ENCODE peak calls at places on chromosomes 4 and X, in ten cellular contexts. One of them, this sample, is unnamed.

GRCh38 chr4:173652283-173652931 is 122.4 kb upstream of the HAND2 start:
- DNase-seq in KBM-7: no peak
- DNase-seq in coronary artery: no peak
- DNase-seq in neural progenitor cell: no peak
- DNase-seq in IMR-90: no peak
- DNase-seq in hypothalamus: no peak
- DNase-seq in substantia nigra: no peak
- DNase-seq in dermis blood vessel endothelial cell: no peak
- DNase-seq in adipocyte: no peak
- DNase-seq in stimulated activated CD4-positive, alpha-beta T cell treated with anti-CD3 and anti-CD28 coated beads, Interleukin-4, amount 100 ng/mL, for 4 hours: no peak
- DNase-seq in this sample: no peak

GRCh38 chrX:30793075-30793766 is 95.8 kb downstream of the TAB3 start:
- DNase-seq in coronary artery: no peak
- DNase-seq in dermis blood vessel endothelial cell: no peak
- DNase-seq in hypothalamus: no peak
- DNase-seq in substantia nigra: no peak
- DNase-seq in KBM-7: no peak
- DNase-seq in stimulated activated CD4-positive, alpha-beta T cell treated with anti-CD3 and anti-CD28 coated beads, Interleukin-4, amount 100 ng/mL, for 4 hours: no peak
- DNase-seq in adipocyte: no peak
- DNase-seq in neural progenitor cell: no peak
- DNase-seq in IMR-90: no peak
- DNase-seq in this sample: no peak

GRCh38 chr4:67587156-67587555 is 28.6 kb downstream of the STAP1 start:
- DNase-seq in coronary artery: no peak
- DNase-seq in stimulated activated CD4-positive, alpha-beta T cell treated with anti-CD3 and anti-CD28 coated beads, Interleukin-4, amount 100 ng/mL, for 4 hours: no peak
- DNase-seq in dermis blood vessel endothelial cell: no peak
- DNase-seq in neural progenitor cell: no peak
- DNase-seq in IMR-90: no peak
- DNase-seq in substantia nigra: no peak
- DNase-seq in hypothalamus: no peak
- DNase-seq in KBM-7: no peak
- DNase-seq in adipocyte: no peak
- DNase-seq in this sample: no peak

GRCh38 chrX:119885554-119886428 is 9.9 kb upstream of the AKAP14 start:
- DNase-seq in IMR-90: peak; percentile 13
- DNase-seq in coronary artery: no peak
- DNase-seq in adipocyte: no peak
- DNase-seq in stimulated activated CD4-positive, alpha-beta T cell treated with anti-CD3 and anti-CD28 coated beads, Interleukin-4, amount 100 ng/mL, for 4 hours: no peak
- DNase-seq in dermis blood vessel endothelial cell: peak; percentile 7
- DNase-seq in hypothalamus: no peak
- DNase-seq in neural progenitor cell: no peak
- DNase-seq in substantia nigra: no peak
- DNase-seq in KBM-7: peak; percentile 43
- DNase-seq in this sample: no peak

GRCh38 chr4:2818351-2818939 is 25.2 kb upstream of the ADD1 start:
- DNase-seq in hypothalamus: no peak
- DNase-seq in stimulated activated CD4-positive, alpha-beta T cell treated with anti-CD3 and anti-CD28 coated beads, Interleukin-4, amount 100 ng/mL, for 4 hours: no peak
- DNase-seq in substantia nigra: no peak
- DNase-seq in adipocyte: peak; percentile 59
- DNase-seq in coronary artery: no peak
- DNase-seq in neural progenitor cell: peak; percentile 60
- DNase-seq in IMR-90: no peak
- DNase-seq in KBM-7: no peak
- DNase-seq in dermis blood vessel endothelial cell: no peak
- DNase-seq in this sample: no peak

GRCh38 chr4:22496165-22496813 is 19.6 kb downstream of the ADGRA3 start:
- DNase-seq in adipocyte: no peak
- DNase-seq in IMR-90: peak; percentile 72
- DNase-seq in neural progenitor cell: no peak
- DNase-seq in substantia nigra: no peak
- DNase-seq in stimulated activated CD4-positive, alpha-beta T cell treated with anti-CD3 and anti-CD28 coated beads, Interleukin-4, amount 100 ng/mL, for 4 hours: no peak
- DNase-seq in KBM-7: no peak
- DNase-seq in hypothalamus: no peak
- DNase-seq in coronary artery: no peak
- DNase-seq in dermis blood vessel endothelial cell: no peak
- DNase-seq in this sample: no peak

GRCh38 chr4:141090473-141090872 is 42.8 kb downstream of the RNF150 start:
- DNase-seq in adipocyte: no peak
- DNase-seq in dermis blood vessel endothelial cell: no peak
- DNase-seq in substantia nigra: no peak
- DNase-seq in neural progenitor cell: no peak
- DNase-seq in stimulated activated CD4-positive, alpha-beta T cell treated with anti-CD3 and anti-CD28 coated beads, Interleukin-4, amount 100 ng/mL, for 4 hours: no peak
- DNase-seq in coronary artery: no peak
- DNase-seq in KBM-7: no peak
- DNase-seq in hypothalamus: no peak
- DNase-seq in IMR-90: no peak
- DNase-seq in this sample: no peak

GRCh38 chr4:173319696-173320095 is 14.5 kb downstream of the HMGB2 start:
- DNase-seq in IMR-90: peak; percentile 45
- DNase-seq in dermis blood vessel endothelial cell: no peak
- DNase-seq in substantia nigra: no peak
- DNase-seq in neural progenitor cell: no peak
- DNase-seq in hypothalamus: no peak
- DNase-seq in coronary artery: no peak
- DNase-seq in adipocyte: peak; percentile 58
- DNase-seq in KBM-7: peak; percentile 24
- DNase-seq in stimulated activated CD4-positive, alpha-beta T cell treated with anti-CD3 and anti-CD28 coated beads, Interleukin-4, amount 100 ng/mL, for 4 hours: no peak
- DNase-seq in this sample: no peak

GRCh38 chrX:19554786-19555185 is 39.5 kb upstream of the MAP3K15 start:
- DNase-seq in hypothalamus: no peak
- DNase-seq in stimulated activated CD4-positive, alpha-beta T cell treated with anti-CD3 and anti-CD28 coated beads, Interleukin-4, amount 100 ng/mL, for 4 hours: peak; percentile 2
- DNase-seq in adipocyte: peak; percentile 83
- DNase-seq in substantia nigra: no peak
- DNase-seq in dermis blood vessel endothelial cell: no peak
- DNase-seq in neural progenitor cell: no peak
- DNase-seq in coronary artery: no peak
- DNase-seq in IMR-90: peak; percentile 83
- DNase-seq in KBM-7: peak; percentile 71
- DNase-seq in this sample: no peak

GRCh38 chr4:165612936-165613335 is 234.1 kb downstream of the CPE start:
- DNase-seq in substantia nigra: no peak
- DNase-seq in dermis blood vessel endothelial cell: no peak
- DNase-seq in adipocyte: no peak
- DNase-seq in KBM-7: no peak
- DNase-seq in neural progenitor cell: no peak
- DNase-seq in hypothalamus: no peak
- DNase-seq in IMR-90: no peak
- DNase-seq in coronary artery: no peak
- DNase-seq in stimulated activated CD4-positive, alpha-beta T cell treated with anti-CD3 and anti-CD28 coated beads, Interleukin-4, amount 100 ng/mL, for 4 hours: no peak
- DNase-seq in this sample: no peak

GRCh38 chr4:121277194-121278105 is 103.4 kb downstream of the QRFPR start:
- DNase-seq in substantia nigra: no peak
- DNase-seq in neural progenitor cell: peak; percentile 43
- DNase-seq in IMR-90: no peak
- DNase-seq in adipocyte: no peak
- DNase-seq in dermis blood vessel endothelial cell: peak; percentile 5
- DNase-seq in KBM-7: peak; percentile 2
- DNase-seq in coronary artery: no peak
- DNase-seq in stimulated activated CD4-positive, alpha-beta T cell treated with anti-CD3 and anti-CD28 coated beads, Interleukin-4, amount 100 ng/mL, for 4 hours: no peak
- DNase-seq in hypothalamus: no peak
- DNase-seq in this sample: no peak

GRCh38 chr4:6346373-6347110 is 76.9 kb downstream of the WFS1 start:
- DNase-seq in KBM-7: no peak
- DNase-seq in substantia nigra: no peak
- DNase-seq in neural progenitor cell: no peak
- DNase-seq in hypothalamus: no peak
- DNase-seq in IMR-90: no peak
- DNase-seq in dermis blood vessel endothelial cell: no peak
- DNase-seq in adipocyte: no peak
- DNase-seq in stimulated activated CD4-positive, alpha-beta T cell treated with anti-CD3 and anti-CD28 coated beads, Interleukin-4, amount 100 ng/mL, for 4 hours: no peak
- DNase-seq in coronary artery: no peak
- DNase-seq in this sample: no peak

GRCh38 chr4:109472343-109472761 is 38.7 kb downstream of the SEC24B start:
- DNase-seq in dermis blood vessel endothelial cell: peak; percentile 25
- DNase-seq in adipocyte: peak; percentile 47
- DNase-seq in neural progenitor cell: no peak
- DNase-seq in stimulated activated CD4-positive, alpha-beta T cell treated with anti-CD3 and anti-CD28 coated beads, Interleukin-4, amount 100 ng/mL, for 4 hours: no peak
- DNase-seq in coronary artery: no peak
- DNase-seq in KBM-7: peak; percentile 14
- DNase-seq in substantia nigra: no peak
- DNase-seq in hypothalamus: no peak
- DNase-seq in IMR-90: peak; percentile 84
- DNase-seq in this sample: no peak

GRCh38 chr4:31053451-31053850 is 333.3 kb downstream of the PCDH7 start:
- DNase-seq in stimulated activated CD4-positive, alpha-beta T cell treated with anti-CD3 and anti-CD28 coated beads, Interleukin-4, amount 100 ng/mL, for 4 hours: no peak
- DNase-seq in neural progenitor cell: no peak
- DNase-seq in adipocyte: no peak
- DNase-seq in hypothalamus: no peak
- DNase-seq in dermis blood vessel endothelial cell: no peak
- DNase-seq in coronary artery: no peak
- DNase-seq in substantia nigra: no peak
- DNase-seq in KBM-7: no peak
- DNase-seq in IMR-90: no peak
- DNase-seq in this sample: no peak

GRCh38 chr4:146550161-146550560 is 28.4 kb upstream of the SLC10A7 start:
- DNase-seq in neural progenitor cell: no peak
- DNase-seq in stimulated activated CD4-positive, alpha-beta T cell treated with anti-CD3 and anti-CD28 coated beads, Interleukin-4, amount 100 ng/mL, for 4 hours: no peak
- DNase-seq in adipocyte: no peak
- DNase-seq in hypothalamus: no peak
- DNase-seq in dermis blood vessel endothelial cell: no peak
- DNase-seq in substantia nigra: no peak
- DNase-seq in coronary artery: no peak
- DNase-seq in IMR-90: no peak
- DNase-seq in KBM-7: peak; percentile 52
- DNase-seq in this sample: no peak

GRCh38 chr4:25977397-25978170 is 63.6 kb downstream of the SMIM20 start:
- DNase-seq in substantia nigra: no peak
- DNase-seq in stimulated activated CD4-positive, alpha-beta T cell treated with anti-CD3 and anti-CD28 coated beads, Interleukin-4, amount 100 ng/mL, for 4 hours: no peak
- DNase-seq in dermis blood vessel endothelial cell: no peak
- DNase-seq in coronary artery: no peak
- DNase-seq in neural progenitor cell: no peak
- DNase-seq in KBM-7: no peak
- DNase-seq in adipocyte: no peak
- DNase-seq in IMR-90: no peak
- DNase-seq in hypothalamus: no peak
- DNase-seq in this sample: no peak

GRCh38 chr4:7772708-7773385 is 166.8 kb downstream of the AFAP1 start:
- DNase-seq in dermis blood vessel endothelial cell: no peak
- DNase-seq in stimulated activated CD4-positive, alpha-beta T cell treated with anti-CD3 and anti-CD28 coated beads, Interleukin-4, amount 100 ng/mL, for 4 hours: no peak
- DNase-seq in IMR-90: no peak
- DNase-seq in coronary artery: no peak
- DNase-seq in substantia nigra: no peak
- DNase-seq in neural progenitor cell: no peak
- DNase-seq in hypothalamus: no peak
- DNase-seq in adipocyte: no peak
- DNase-seq in KBM-7: no peak
- DNase-seq in this sample: no peak

This sample was measured in stimulated activated naive CD8-positive, alpha-beta T cell treated with anti-CD3 and anti-CD28 coated beads, Interleukin-15, Interleukin-2, amounts not matched to agents 100 U/mL and 50 U/mL, for 24 hours.